ENCODE peak calls at places on chromosomes 1 and 21, in ten cellular contexts. D, X, S, P, Y, Q, Z, C, U and L are unnamed samples. For H3K4me1, the result is how much of the 10 kb centered on the place peaks cover.

GRCh38 chr1:17984510-17985085 is 123.0 kb upstream of the IGSF21 start:
- DNase-seq in D (peak), X (peak), S (no peak), P (no peak), Y (peak), Q (no peak), Z (no peak), C (peak), U (no peak), L (peak)

GRCh38 chr1:44713321-44713781 is 17.6 kb downstream of the RNU5D-1 start:
- DNase-seq in D (no peak), X (no peak), S (no peak), P (no peak), Y (no peak), Q (no peak), Z (no peak), C (peak), U (no peak), L (no peak)

GRCh38 chr1:11193376-11193775 is 4.2 kb downstream of the ANGPTL7 start:
- DNase-seq in D (no peak), X (no peak), S (no peak), P (no peak), Y (no peak), Q (no peak), Z (no peak), C (no peak), U (no peak), L (no peak)

GRCh38 chr1:203046984-203047630 is 20.8 kb downstream of the PPFIA4 start:
- DNase-seq in D (peak), X (peak), S (no peak), P (peak), Y (no peak), Q (peak), Z (no peak), C (no peak), U (no peak), L (no peak)

GRCh38 chr21:37564341-37564923 is 197.9 kb downstream of the DYRK1A start:
- DNase-seq in D (peak), X (peak), S (peak), P (peak), Y (peak), Q (peak), Z (peak), C (peak), U (peak), L (peak)

GRCh38 chr1:150973258-150973825 is 1.3 kb downstream of the CERS2 start:
- DNase-seq in D (peak), X (no peak), S (no peak), P (peak), Y (no peak), Q (no peak), Z (no peak), C (no peak), U (peak), L (no peak)

GRCh38 chr1:182149411-182149965 is 88.0 kb upstream of the ZNF648 start:
- DNase-seq in D (peak), X (peak), S (no peak), P (peak), Y (no peak), Q (peak), Z (peak), C (no peak), U (peak), L (peak)

GRCh38 chr21:42468511-42469131 is 27.4 kb downstream of the RSPH1 start:
- DNase-seq in D (peak), X (no peak), S (no peak), P (no peak), Y (no peak), Q (no peak), Z (no peak), C (no peak), U (no peak), L (no peak)

GRCh38 chr1:10575616-10576015 is 100.9 kb downstream of the PEX14 start:
- DNase-seq in D (peak), X (peak), S (no peak), P (peak), Y (no peak), Q (peak), Z (no peak), C (no peak), U (no peak), L (no peak)

GRCh38 chr1:41533731-41534080 is 49.2 kb upstream of the EDN2 start:
- DNase-seq in D (no peak), X (no peak), S (no peak), P (no peak), Y (no peak), Q (no peak), Z (no peak), C (no peak), U (peak), L (no peak)

GRCh38 chr1:202579806-202580205 is 130.4 kb downstream of the SYT2 start:
- DNase-seq in D (peak), X (no peak), S (no peak), P (peak), Y (no peak), Q (peak), Z (no peak), C (peak), U (no peak), L (no peak)

GRCh38 chr1:167629681-167630567 is at the start of gene RCSD1:
- DNase-seq in D (peak), X (no peak), S (no peak), P (peak), Y (no peak), Q (no peak), Z (peak), C (no peak), U (peak), L (no peak)

GRCh38 chr1:119347858-119348257 is 20.7 kb upstream of the HAO2 start:
- DNase-seq in D (peak), X (no peak), S (no peak), P (no peak), Y (no peak), Q (no peak), Z (no peak), C (peak), U (no peak), L (no peak)

GRCh38 chr1:92705456-92705855 is 79.5 kb downstream of the EVI5 start:
- DNase-seq in D (peak), X (no peak), S (no peak), P (no peak), Y (no peak), Q (peak), Z (no peak), C (peak), U (no peak), L (no peak)

GRCh38 chr21:45364464-45365185 is 40.3 kb upstream of the COL18A1 start:
- DNase-seq in D (peak), X (peak), S (no peak), P (no peak), Y (no peak), Q (peak), Z (no peak), C (no peak), U (no peak), L (no peak)

GRCh38 chr1:172746091-172746949 is 87.4 kb downstream of the FASLG start:
- DNase-seq in D (peak), X (peak), S (no peak), P (peak), Y (no peak), Q (peak), Z (peak), C (peak), U (no peak), L (no peak)

GRCh38 chr21:42837421-42838211 is 41.7 kb downstream of the WDR4 start:
- DNase-seq in D (no peak), X (no peak), S (no peak), P (no peak), Y (no peak), Q (no peak), Z (no peak), C (no peak), U (no peak), L (no peak)

GRCh38 chr1:14300991-14301703 is 297.3 kb upstream of the KAZN start:
- DNase-seq in D (peak), X (no peak), S (no peak), P (no peak), Y (no peak), Q (no peak), Z (no peak), C (no peak), U (no peak), L (no peak)

GRCh38 chr21:36540700-36541099 is 60.8 kb upstream of the CLDN14 start:
- DNase-seq in D (no peak), X (no peak), S (no peak), P (no peak), Y (no peak), Q (no peak), Z (no peak), C (no peak), U (no peak), L (no peak)

GRCh38 chr1:107404756-107405155 is 263.9 kb downstream of the NTNG1 start:
- DNase-seq in D (peak), X (no peak), S (no peak), P (peak), Y (no peak), Q (peak), Z (no peak), C (no peak), U (no peak), L (no peak)

GRCh38 chr1:36324322-36324802 is 917 bp upstream of the EVA1B start:
- DNase-seq in D (no peak), X (no peak), S (no peak), P (no peak), Y (no peak), Q (no peak), Z (no peak), C (no peak), U (no peak), L (no peak)
- H3K4me1 ChIP-seq in D (under half), X (under half), S (under half), P (under half), Y (under half), Q (under half), Z (under half), C (under half), U (half or more), L (half or more)

GRCh38 chr1:183239793-183240625 is 53.9 kb downstream of the LAMC2 start:
- DNase-seq in D (no peak), X (no peak), S (no peak), P (no peak), Y (no peak), Q (no peak), Z (no peak), C (no peak), U (no peak), L (no peak)
- H3K4me1 ChIP-seq in D (under half), X (under half), S (under half), P (half or more), Y (under half), Q (under half), Z (under half), C (under half), U (half or more), L (half or more)

DNA sequence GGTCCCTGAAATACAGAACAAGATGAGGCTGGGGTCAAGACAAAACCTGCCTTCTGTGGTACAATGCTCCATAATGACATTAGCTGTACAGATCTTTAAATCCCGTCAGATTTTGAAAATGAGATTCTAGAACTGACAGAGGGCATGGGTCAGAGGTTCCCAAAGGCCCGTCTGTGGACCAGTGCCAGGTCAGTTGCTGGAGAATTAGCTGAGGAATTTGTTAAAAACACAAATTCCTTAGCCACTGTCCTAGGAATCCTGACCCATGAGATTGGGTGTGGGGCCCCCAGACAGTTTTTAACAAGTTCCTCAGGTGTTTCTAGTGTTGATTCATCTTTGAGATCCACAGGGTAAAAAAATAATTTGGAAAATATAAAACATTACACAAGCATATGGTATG is 97.0 kb downstream of the SIPA1L2 start:
- DNase-seq in D (no peak), X (no peak), S (no peak), P (no peak), Y (no peak), Q (no peak), Z (no peak), C (no peak), U (no peak), L (no peak)
- H3K4me1 ChIP-seq in D (under half), X (under half), S (under half), P (under half), Y (under half), Q (under half), Z (under half), C (under half), U (under half), L (under half)

GRCh38 chr1:19357299-19357698 is 45.2 kb downstream of the SLC66A1 start:
- DNase-seq in D (no peak), X (no peak), S (no peak), P (no peak), Y (no peak), Q (no peak), Z (no peak), C (no peak), U (no peak), L (no peak)
- H3K4me1 ChIP-seq in D (under half), X (under half), S (under half), P (under half), Y (under half), Q (under half), Z (under half), C (under half), U (under half), L (under half)

GRCh38 chr1:89631756-89632155 is 1.2 kb upstream of the LRRC8C start:
- DNase-seq in D (peak), X (no peak), S (no peak), P (no peak), Y (no peak), Q (no peak), Z (no peak), C (no peak), U (no peak), L (no peak)

GRCh38 chr1:89635825-89636815 is 3.2 kb downstream of the LRRC8C start:
- DNase-seq in D (peak), X (peak), S (no peak), P (peak), Y (no peak), Q (peak), Z (no peak), C (no peak), U (no peak), L (no peak)

GRCh38 chr1:89632213-89633102 is 462 bp upstream of the LRRC8C start:
- DNase-seq in D (peak), X (peak), S (peak), P (peak), Y (peak), Q (peak), Z (peak), C (peak), U (peak), L (peak)

GRCh38 chr1:89633745-89634625 is 1.1 kb downstream of the LRRC8C start:
- DNase-seq in D (peak), X (peak), S (no peak), P (peak), Y (peak), Q (peak), Z (peak), C (no peak), U (peak), L (no peak)

GRCh38 chr1:89633103-89633744 is at the start of gene LRRC8C:
- DNase-seq in D (peak), X (peak), S (peak), P (peak), Y (peak), Q (peak), Z (peak), C (peak), U (peak), L (no peak)
- H3K4me1 ChIP-seq in D (under half), X (under half), S (half or more), P (under half), Y (under half), Q (under half), Z (half or more), C (under half), U (half or more), L (under half)

DNA sequence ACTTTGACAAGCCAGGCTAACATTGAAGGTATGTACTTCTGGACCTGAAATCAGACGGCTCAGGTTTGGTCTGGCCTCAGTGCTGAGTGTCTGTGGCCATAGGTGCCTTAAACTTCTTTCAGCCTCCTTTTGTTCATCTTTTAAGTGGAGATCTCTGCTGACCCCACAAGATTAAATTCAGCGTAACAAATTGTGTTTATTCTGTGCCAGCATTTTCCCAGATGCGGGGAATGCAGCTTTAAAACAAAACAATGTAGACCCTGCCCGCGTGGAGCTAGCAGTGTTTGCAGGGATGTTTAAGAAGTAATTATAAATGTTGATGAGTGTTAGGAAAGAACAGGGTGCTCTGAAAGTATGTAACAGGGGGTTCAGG is 923 bp downstream of the CAP1 start:
- DNase-seq in D (no peak), X (no peak), S (no peak), P (no peak), Y (no peak), Q (no peak), Z (no peak), C (peak), U (no peak), L (no peak)
- H3K4me1 ChIP-seq in D (under half), X (under half), S (half or more), P (half or more), Y (under half), Q (under half), Z (under half), C (under half), U (half or more), L (under half)

GRCh38 chr1:223837687-223838086 is 8.1 kb downstream of the TP53BP2 start:
- DNase-seq in D (no peak), X (no peak), S (no peak), P (no peak), Y (no peak), Q (no peak), Z (no peak), C (no peak), U (no peak), L (no peak)
- H3K4me1 ChIP-seq in D (under half), X (half or more), S (under half), P (under half), Y (under half), Q (under half), Z (under half), C (under half), U (half or more), L (under half)

DNA sequence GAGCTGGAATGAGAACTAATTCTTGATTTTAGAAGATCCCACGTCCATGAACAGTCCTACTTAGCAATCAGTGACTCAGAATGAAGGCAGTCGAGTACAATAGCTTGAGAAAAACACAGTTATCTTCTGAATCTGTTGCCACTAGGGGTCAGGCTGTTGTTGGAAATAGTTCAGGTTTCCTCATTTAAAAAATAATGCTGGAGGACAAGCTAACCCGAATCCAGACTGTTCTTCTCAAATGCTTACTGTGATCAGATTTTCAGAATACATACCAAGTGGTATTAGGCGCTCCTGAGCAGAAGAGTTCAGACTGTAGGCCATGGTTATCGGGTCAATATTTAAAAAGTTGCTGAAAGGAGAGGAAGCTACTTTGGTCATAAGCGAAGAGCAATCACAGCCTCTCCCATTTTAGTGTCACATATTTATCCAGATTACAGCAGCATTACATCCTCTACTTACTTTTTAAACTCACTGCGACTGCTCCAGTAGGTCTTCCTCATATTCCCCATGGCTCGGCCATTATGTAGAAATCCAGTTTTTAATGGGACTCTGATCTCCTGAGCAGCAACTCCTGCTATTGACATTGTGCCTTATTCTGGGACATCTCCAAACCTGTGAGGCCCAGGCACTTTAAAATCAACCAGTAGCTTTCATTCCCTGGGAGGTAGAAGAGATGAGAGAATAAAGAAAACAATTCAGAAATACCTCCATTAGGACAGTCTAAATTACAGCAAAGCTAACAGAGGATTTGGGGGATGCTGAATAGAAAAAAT is 10.9 kb downstream of the ERRFI1 start:
- DNase-seq in D (peak), X (peak), S (no peak), P (peak), Y (no peak), Q (peak), Z (peak), C (peak), U (no peak), L (peak)
- H3K4me1 ChIP-seq in D (under half), X (half or more), S (under half), P (half or more), Y (under half), Q (under half), Z (under half), C (half or more), U (half or more), L (under half)